ENCODE peak calls at places on chromosome 22, in four cellular contexts. One of them, this sample, is unnamed.

GRCh38 chr22:48824673-48825651 is 1002.7 kb downstream of the BRD1 start:
- DNase-seq in HCT116: no peak
- DNase-seq in transverse colon: no peak
- DNase-seq in stomach: no peak
- DNase-seq in this sample: no peak

GRCh38 chr22:35071784-35072183 is 5.8 kb downstream of the ISX start:
- DNase-seq in HCT116: no peak
- DNase-seq in transverse colon: no peak
- DNase-seq in stomach: no peak
- DNase-seq in this sample: no peak

GRCh38 chr22:31448382-31448781 is 41.3 kb downstream of the EIF4ENIF1 start:
- DNase-seq in HCT116: no peak
- DNase-seq in transverse colon: no peak
- DNase-seq in stomach: no peak
- DNase-seq in this sample: no peak

GRCh38 chr22:35349704-35350538 is 31.0 kb upstream of the HMOX1 start:
- DNase-seq in HCT116: no peak
- DNase-seq in transverse colon: no peak
- DNase-seq in stomach: no peak
- DNase-seq in this sample: no peak

GRCh38 chr22:20463324-20464095 is 25.9 kb upstream of the SCARF2 start:
- DNase-seq in HCT116: no peak
- DNase-seq in transverse colon: no peak
- DNase-seq in stomach: no peak
- DNase-seq in this sample: no peak

GRCh38 chr22:41532908-41533825 is 11.1 kb downstream of the POLR3H start:
- DNase-seq in HCT116: no peak
- DNase-seq in transverse colon: peak
- DNase-seq in stomach: peak
- DNase-seq in this sample: peak

GRCh38 chr22:20399866-20400605 is 6.1 kb downstream of the ZNF74 start:
- DNase-seq in HCT116: no peak
- DNase-seq in transverse colon: no peak
- DNase-seq in stomach: no peak
- DNase-seq in this sample: no peak

GRCh38 chr22:26904483-26904882 is 247.1 kb downstream of the MIAT start:
- DNase-seq in HCT116: no peak
- DNase-seq in transverse colon: no peak
- DNase-seq in stomach: no peak
- DNase-seq in this sample: no peak

GRCh38 chr22:17912942-17913704 is 111.2 kb downstream of the MICAL3 start:
- DNase-seq in HCT116: no peak
- DNase-seq in transverse colon: no peak
- DNase-seq in stomach: no peak
- DNase-seq in this sample: no peak

GRCh38 chr22:44429941-44430587 is 68.0 kb downstream of the RTL6 start:
- DNase-seq in HCT116: no peak
- DNase-seq in transverse colon: no peak
- DNase-seq in stomach: no peak
- DNase-seq in this sample: no peak

GRCh38 chr22:27213766-27214581 is 556.6 kb downstream of the MIAT start:
- DNase-seq in HCT116: no peak
- DNase-seq in transverse colon: peak
- DNase-seq in stomach: no peak
- DNase-seq in this sample: no peak

GRCh38 chr22:19579880-19580279 is 55.7 kb upstream of the CLDN5 start:
- DNase-seq in HCT116: no peak
- DNase-seq in transverse colon: peak
- DNase-seq in stomach: no peak
- DNase-seq in this sample: no peak

GRCh38 chr22:20436309-20437252 is 1.0 kb downstream of the SCARF2 start:
- DNase-seq in HCT116: no peak
- DNase-seq in transverse colon: no peak
- DNase-seq in stomach: no peak
- DNase-seq in this sample: no peak

GRCh38 chr22:18082467-18082866 is 4.7 kb downstream of the PEX26 start:
- DNase-seq in HCT116: no peak
- DNase-seq in transverse colon: no peak
- DNase-seq in stomach: no peak
- DNase-seq in this sample: no peak

GRCh38 chr22:31588970-31589675 is 72.9 kb downstream of the PISD start:
- DNase-seq in HCT116: no peak
- DNase-seq in transverse colon: peak
- DNase-seq in stomach: no peak
- DNase-seq in this sample: no peak

GRCh38 chr22:31945478-31945815 is 1.1 kb downstream of the YWHAH start:
- DNase-seq in HCT116: no peak
- DNase-seq in transverse colon: peak
- DNase-seq in stomach: no peak
- DNase-seq in this sample: no peak

GRCh38 chr22:36149464-36149863 is 11.1 kb downstream of the APOL3 start:
- DNase-seq in HCT116: no peak
- DNase-seq in transverse colon: no peak
- DNase-seq in stomach: no peak
- DNase-seq in this sample: no peak

GRCh38 chr22:29205598-29206371 is at the start of gene EMID1:
- DNase-seq in HCT116: no peak
- DNase-seq in transverse colon: peak
- DNase-seq in stomach: peak
- DNase-seq in this sample: no peak

GRCh38 chr22:18012528-18012927 is 11.8 kb downstream of the MICAL3 start:
- DNase-seq in HCT116: no peak
- DNase-seq in transverse colon: no peak
- DNase-seq in stomach: no peak
- DNase-seq in this sample: no peak

GRCh38 chr22:37669586-37669985 is 5.8 kb upstream of the LGALS1 start:
- DNase-seq in HCT116: no peak
- DNase-seq in transverse colon: no peak
- DNase-seq in stomach: no peak
- DNase-seq in this sample: no peak

GRCh38 chr22:20580611-20581502 is 73.4 kb downstream of the MED15 start:
- DNase-seq in HCT116: no peak
- DNase-seq in transverse colon: no peak
- DNase-seq in stomach: no peak
- DNase-seq in this sample: no peak

GRCh38 chr22:43081968-43082367 is 7.2 kb downstream of the TTLL1 start:
- DNase-seq in HCT116: no peak
- DNase-seq in transverse colon: no peak
- DNase-seq in stomach: no peak
- DNase-seq in this sample: no peak

GRCh38 chr22:21923163-21923561 is 29.5 kb downstream of the PPM1F start:
- DNase-seq in HCT116: no peak
- DNase-seq in transverse colon: no peak
- DNase-seq in stomach: no peak
- DNase-seq in this sample: no peak

GRCh38 chr22:27797793-27798525 is 3.6 kb downstream of the MN1 start:
- DNase-seq in HCT116: no peak
- DNase-seq in transverse colon: no peak
- DNase-seq in stomach: no peak
- DNase-seq in this sample: no peak

GRCh38 chr22:28247667-28248363 is 328.8 kb upstream of the PITPNB start:
- DNase-seq in HCT116: no peak
- DNase-seq in transverse colon: no peak
- DNase-seq in stomach: no peak
- DNase-seq in this sample: no peak

GRCh38 chr22:35154937-35155387 is 89.0 kb downstream of the ISX start:
- DNase-seq in HCT116: peak
- DNase-seq in transverse colon: peak
- DNase-seq in stomach: peak
- DNase-seq in this sample: no peak

GRCh38 chr22:19086944-19087343 is 35.3 kb downstream of the DGCR2 start:
- DNase-seq in HCT116: no peak
- DNase-seq in transverse colon: no peak
- DNase-seq in stomach: no peak
- DNase-seq in this sample: no peak

GRCh38 chr22:36470162-36470993 is 11.1 kb downstream of the TXN2 start:
- DNase-seq in HCT116: peak
- DNase-seq in transverse colon: peak
- DNase-seq in stomach: peak
- DNase-seq in this sample: peak

GRCh38 chr22:44162960-44163359 is 17.8 kb upstream of the PARVG start:
- DNase-seq in HCT116: no peak
- DNase-seq in transverse colon: no peak
- DNase-seq in stomach: no peak
- DNase-seq in this sample: no peak

GRCh38 chr22:33438273-33438672 is 380.1 kb upstream of the SYN3 start:
- DNase-seq in HCT116: no peak
- DNase-seq in transverse colon: no peak
- DNase-seq in stomach: no peak
- DNase-seq in this sample: no peak

GRCh38 chr22:44668190-44668885 is 33.7 kb upstream of the PRR5 start:
- DNase-seq in HCT116: no peak
- DNase-seq in transverse colon: no peak
- DNase-seq in stomach: no peak
- DNase-seq in this sample: no peak

GRCh38 chr22:28948404-28948803 is 65.0 kb downstream of the ZNRF3 start:
- DNase-seq in HCT116: no peak
- DNase-seq in transverse colon: no peak
- DNase-seq in stomach: no peak
- DNase-seq in this sample: no peak

GRCh38 chr22:35630387-35630793 is 13.3 kb upstream of the MB start:
- DNase-seq in HCT116: peak
- DNase-seq in transverse colon: no peak
- DNase-seq in stomach: no peak
- DNase-seq in this sample: no peak

GRCh38 chr22:37741312-37741795 is 44.5 kb downstream of the TRIOBP start:
- DNase-seq in HCT116: no peak
- DNase-seq in transverse colon: peak
- DNase-seq in stomach: peak
- DNase-seq in this sample: no peak

GRCh38 chr22:22751043-22751603 is 106.7 kb downstream of the GGTLC2 start:
- DNase-seq in HCT116: no peak
- DNase-seq in transverse colon: no peak
- DNase-seq in stomach: no peak
- DNase-seq in this sample: no peak

GRCh38 chr22:48485144-48486135 is 1342.2 kb downstream of the BRD1 start:
- DNase-seq in HCT116: no peak
- DNase-seq in transverse colon: no peak
- DNase-seq in stomach: no peak
- DNase-seq in this sample: no peak

GRCh38 chr22:47123006-47123826 is 360.8 kb downstream of the TBC1D22A start:
- DNase-seq in HCT116: no peak
- DNase-seq in transverse colon: no peak
- DNase-seq in stomach: no peak
- DNase-seq in this sample: no peak

GRCh38 chr22:22576244-22576988 is 17.4 kb upstream of the PRAME start:
- DNase-seq in HCT116: peak
- DNase-seq in transverse colon: peak
- DNase-seq in stomach: peak
- DNase-seq in this sample: no peak

GRCh38 chr22:19353363-19354131 is 62.0 kb upstream of the CLTCL1 start:
- DNase-seq in HCT116: no peak
- DNase-seq in transverse colon: no peak
- DNase-seq in stomach: no peak
- DNase-seq in this sample: no peak

DNA sequence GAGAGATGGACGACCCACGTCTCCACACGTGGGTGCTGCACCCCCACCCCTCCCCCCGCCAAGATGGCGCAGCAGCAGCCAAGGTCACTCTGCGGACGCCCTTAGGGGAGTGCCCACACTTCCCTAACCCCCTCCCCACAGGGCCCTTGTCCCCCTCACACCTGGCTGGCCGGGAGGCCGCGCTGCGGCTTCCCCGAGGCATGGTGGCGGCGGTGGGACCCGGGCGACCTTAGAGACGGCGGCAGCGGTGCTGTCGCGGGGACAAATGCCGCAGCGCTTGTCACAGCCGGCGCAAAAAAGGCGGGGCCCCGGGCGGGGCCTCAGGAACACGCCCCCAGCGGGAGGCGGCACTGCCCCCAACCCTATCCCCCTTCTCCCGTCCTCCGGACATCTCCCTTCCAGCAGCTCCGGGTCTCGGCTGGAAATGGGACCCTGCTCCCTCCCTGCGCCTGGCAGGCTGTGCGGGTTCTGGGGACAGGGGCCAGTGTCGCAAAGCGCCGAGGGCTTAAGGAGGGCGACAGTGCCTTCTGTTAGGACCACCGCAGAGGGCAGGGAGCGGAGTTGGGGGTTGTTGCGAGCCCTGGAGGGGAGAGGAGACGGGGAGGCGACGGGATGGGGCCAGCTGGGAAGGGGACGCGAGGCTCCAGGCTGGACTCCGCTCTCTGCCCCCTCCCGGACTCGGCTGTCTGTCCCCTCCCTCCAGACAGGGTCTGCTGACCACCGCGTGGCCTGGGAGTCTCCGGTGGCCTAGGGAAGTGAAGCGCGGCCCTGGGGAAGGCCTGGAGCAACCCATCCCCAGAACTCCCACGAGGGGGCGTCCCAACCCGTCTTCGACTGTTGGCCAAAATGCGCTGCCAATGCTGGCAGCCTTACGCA is at the start of gene CHCHD10:
- DNase-seq in HCT116: peak
- DNase-seq in transverse colon: peak
- DNase-seq in stomach: peak
- DNase-seq in this sample: peak
- TF ChIP-seq POLR2A in HCT116: peak
- TF ChIP-seq POLR2A in transverse colon: peak
- TF ChIP-seq POLR2A in stomach: no peak
- TF ChIP-seq POLR2A in this sample: peak

DNA sequence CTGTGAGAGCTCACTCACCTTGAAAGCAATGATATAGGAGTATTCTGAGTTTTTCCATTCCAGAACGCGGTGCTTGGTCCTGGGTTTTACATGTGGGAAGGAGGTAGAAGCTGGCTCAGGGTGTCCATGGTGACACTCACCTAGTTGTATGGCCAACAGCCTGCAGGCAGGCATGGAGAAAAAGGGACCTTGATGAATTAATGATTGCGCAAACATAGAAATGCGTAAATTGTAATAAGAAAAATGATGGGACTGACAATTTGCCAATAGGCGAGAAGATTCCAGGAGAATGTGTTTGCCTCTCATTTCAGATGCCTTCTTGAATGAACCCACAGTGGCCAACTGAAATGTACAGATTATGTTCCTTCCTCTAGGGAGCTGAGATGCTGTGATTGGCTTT is 53.4 kb upstream of the MYO18B start:
- DNase-seq in HCT116: no peak
- DNase-seq in transverse colon: no peak
- DNase-seq in stomach: no peak
- DNase-seq in this sample: no peak
- TF ChIP-seq POLR2AphosphoS5 in HCT116: no peak
- TF ChIP-seq POLR2AphosphoS5 in transverse colon: no peak
- TF ChIP-seq POLR2AphosphoS5 in stomach: no peak
- TF ChIP-seq POLR2AphosphoS5 in this sample: no peak

GRCh38 chr22:45828836-45829235 is 148.1 kb downstream of the WNT7B start:
- DNase-seq in HCT116: no peak
- DNase-seq in transverse colon: no peak
- DNase-seq in stomach: no peak
- DNase-seq in this sample: no peak
- TF ChIP-seq POLR2A in HCT116: no peak
- TF ChIP-seq POLR2A in transverse colon: no peak
- TF ChIP-seq POLR2A in stomach: no peak
- TF ChIP-seq POLR2A in this sample: no peak

GRCh38 chr22:39664485-39665200 is 94.1 kb downstream of the CACNA1I start:
- DNase-seq in HCT116: no peak
- DNase-seq in transverse colon: peak
- DNase-seq in stomach: no peak
- DNase-seq in this sample: no peak
- TF ChIP-seq POLR2AphosphoS5 in HCT116: no peak
- TF ChIP-seq POLR2AphosphoS5 in transverse colon: no peak
- TF ChIP-seq POLR2AphosphoS5 in stomach: no peak
- TF ChIP-seq POLR2AphosphoS5 in this sample: no peak

This sample was measured in GM12892.